ENCODE peak calls at places on chromosomes 13 and 19, in eight cellular contexts. U is HTR-8/SVneo; D is astrocyte of the spinal cord; S is AML-193; V is activated T-cell treated with anti-CD3 and anti-CD28 coated beads, Interleukin-2, amount 50 U/mL, for 72 hours; J is brain pericyte; R is GM04503; H is B cell. I is an unnamed sample.
A peak's percentile ranks its signal among the peaks of the same experiment; 100 is the strongest.

GRCh38 chr19:41405776-41406175 is 8.2 kb downstream of the BCKDHA start:
- DNase-seq in U (no peak), D (no peak), S (no peak), V (no peak), J (no peak), R (no peak), H (no peak), I (no peak)

GRCh38 chr13:110054041-110054440 is 252.9 kb downstream of the COL4A1 start:
- DNase-seq in U (no peak), D (no peak), S (no peak), V (no peak), J (no peak), R (no peak), H (no peak), I (no peak)

GRCh38 chr13:44516771-44517170 is 59.4 kb downstream of the TSC22D1 start:
- DNase-seq in U (no peak), D (peak; percentile 13), S (no peak), V (no peak), J (no peak), R (no peak), H (no peak), I (no peak)

GRCh38 chr13:49064459-49064858 is 88.7 kb downstream of the FNDC3A start:
- DNase-seq in U (no peak), D (no peak), S (no peak), V (no peak), J (no peak), R (no peak), H (no peak), I (no peak)

GRCh38 chr19:16654621-16655020 is 5.3 kb downstream of the SMIM7 start:
- DNase-seq in U (no peak), D (no peak), S (no peak), V (no peak), J (no peak), R (no peak), H (no peak), I (no peak)

GRCh38 chr19:35206379-35206778 is 22.2 kb downstream of the FAM187B start:
- DNase-seq in U (no peak), D (no peak), S (no peak), V (peak; percentile 41), J (no peak), R (no peak), H (peak; percentile 41), I (no peak)

GRCh38 chr13:102400619-102401125 is 1.2 kb downstream of the FGF14 start:
- DNase-seq in U (no peak), D (peak; percentile 2), S (no peak), V (no peak), J (no peak), R (no peak), H (no peak), I (no peak)

GRCh38 chr19:49387936-49388372 is at the start of gene KASH5:
- DNase-seq in U (no peak), D (peak; percentile 57), S (no peak), V (peak; percentile 91), J (no peak), R (no peak), H (peak; percentile 84), I (no peak)

GRCh38 chr19:48741222-48741999 is 1.0 kb upstream of the RASIP1 start:
- DNase-seq in U (peak; percentile 36), D (no peak), S (no peak), V (peak; percentile 57), J (no peak), R (no peak), H (no peak), I (no peak)

GRCh38 chr13:65368832-65369231 is 1861.3 kb downstream of the PCDH9 start:
- DNase-seq in U (no peak), D (no peak), S (no peak), V (no peak), J (no peak), R (no peak), H (no peak), I (no peak)

GRCh38 chr19:33064778-33065550 is at the start of gene RHPN2:
- DNase-seq in U (peak; percentile 88), D (peak; percentile 65), S (no peak), V (peak; percentile 75), J (no peak), R (no peak), H (peak; percentile 87), I (no peak)

I was measured in cortex of kidney.